ENCODE peak calls at places on chromosomes 7 and 10, in six cellular contexts. One of them, this sample, is unnamed.

GRCh38 chr10:69703766-69704191 is 73.7 kb downstream of the FAM241B start:
- DNase-seq in AG10803: peak; percentile 90
- DNase-seq in neural progenitor cell: no peak
- DNase-seq in astrocyte: peak; percentile 94
- DNase-seq in IMR-90: peak; percentile 96
- DNase-seq in PC-9: no peak
- DNase-seq in this sample: no peak

GRCh38 chr10:60209874-60210584 is 179.6 kb downstream of the ANK3 start:
- DNase-seq in AG10803: no peak
- DNase-seq in neural progenitor cell: no peak
- DNase-seq in astrocyte: no peak
- DNase-seq in IMR-90: no peak
- DNase-seq in PC-9: no peak
- DNase-seq in this sample: no peak

GRCh38 chr10:110373059-110373458 is 68.3 kb upstream of the SMNDC1 start:
- DNase-seq in AG10803: no peak
- DNase-seq in neural progenitor cell: no peak
- DNase-seq in astrocyte: peak; percentile 19
- DNase-seq in IMR-90: peak; percentile 47
- DNase-seq in PC-9: no peak
- DNase-seq in this sample: no peak

GRCh38 chr10:49177391-49178355 is 10.5 kb downstream of the TMEM273 start:
- DNase-seq in AG10803: peak; percentile 86
- DNase-seq in neural progenitor cell: no peak
- DNase-seq in astrocyte: peak; percentile 85
- DNase-seq in IMR-90: peak; percentile 96
- DNase-seq in PC-9: peak; percentile 28
- DNase-seq in this sample: no peak

GRCh38 chr10:43878386-43878785 is 229.7 kb upstream of the ZNF32 start:
- DNase-seq in AG10803: peak; percentile 39
- DNase-seq in neural progenitor cell: no peak
- DNase-seq in astrocyte: no peak
- DNase-seq in IMR-90: no peak
- DNase-seq in PC-9: no peak
- DNase-seq in this sample: no peak

GRCh38 chr7:101620395-101620794 is 8.7 kb downstream of the MYL10 start:
- DNase-seq in AG10803: no peak
- DNase-seq in neural progenitor cell: no peak
- DNase-seq in astrocyte: no peak
- DNase-seq in IMR-90: no peak
- DNase-seq in PC-9: no peak
- DNase-seq in this sample: no peak

GRCh38 chr10:10846476-10846875 is 171.2 kb upstream of the CELF2 start:
- DNase-seq in AG10803: no peak
- DNase-seq in neural progenitor cell: no peak
- DNase-seq in astrocyte: no peak
- DNase-seq in IMR-90: no peak
- DNase-seq in PC-9: no peak
- DNase-seq in this sample: no peak

GRCh38 chr10:120841522-120842189 is 9.5 kb upstream of the WDR11 start:
- DNase-seq in AG10803: no peak
- DNase-seq in neural progenitor cell: no peak
- DNase-seq in astrocyte: peak; percentile 39
- DNase-seq in IMR-90: no peak
- DNase-seq in PC-9: peak; percentile 10
- DNase-seq in this sample: no peak

GRCh38 chr10:110460111-110460809 is 37.4 kb upstream of the DUSP5 start:
- DNase-seq in AG10803: no peak
- DNase-seq in neural progenitor cell: no peak
- DNase-seq in astrocyte: peak; percentile 14
- DNase-seq in IMR-90: peak; percentile 34
- DNase-seq in PC-9: peak; percentile 69
- DNase-seq in this sample: no peak

GRCh38 chr7:46671108-46671769 is 750.2 kb upstream of the IGFBP3 start:
- DNase-seq in AG10803: no peak
- DNase-seq in neural progenitor cell: no peak
- DNase-seq in astrocyte: no peak
- DNase-seq in IMR-90: no peak
- DNase-seq in PC-9: no peak
- DNase-seq in this sample: no peak

GRCh38 chr7:53070883-53071282 is 35.5 kb downstream of the POM121L12 start:
- DNase-seq in AG10803: no peak
- DNase-seq in neural progenitor cell: no peak
- DNase-seq in astrocyte: no peak
- DNase-seq in IMR-90: no peak
- DNase-seq in PC-9: no peak
- DNase-seq in this sample: no peak

GRCh38 chr10:42960491-42961155 is 116.2 kb upstream of the RET start:
- DNase-seq in AG10803: peak; percentile 45
- DNase-seq in neural progenitor cell: no peak
- DNase-seq in astrocyte: no peak
- DNase-seq in IMR-90: peak; percentile 37
- DNase-seq in PC-9: peak; percentile 62
- DNase-seq in this sample: no peak

GRCh38 chr7:98423043-98423442 is 22.2 kb upstream of the BAIAP2L1 start:
- DNase-seq in AG10803: no peak
- DNase-seq in neural progenitor cell: no peak
- DNase-seq in astrocyte: no peak
- DNase-seq in IMR-90: peak; percentile 30
- DNase-seq in PC-9: no peak
- DNase-seq in this sample: no peak

GRCh38 chr7:136869006-136869961 is 832 bp downstream of the CHRM2 start:
- DNase-seq in AG10803: no peak
- DNase-seq in neural progenitor cell: peak; percentile 64
- DNase-seq in astrocyte: peak; percentile 3
- DNase-seq in IMR-90: peak; percentile 59
- DNase-seq in PC-9: no peak
- DNase-seq in this sample: peak; percentile 49

GRCh38 chr7:17946591-17946990 is 6.3 kb upstream of the SNX13 start:
- DNase-seq in AG10803: no peak
- DNase-seq in neural progenitor cell: no peak
- DNase-seq in astrocyte: no peak
- DNase-seq in IMR-90: no peak
- DNase-seq in PC-9: no peak
- DNase-seq in this sample: no peak

DNA sequence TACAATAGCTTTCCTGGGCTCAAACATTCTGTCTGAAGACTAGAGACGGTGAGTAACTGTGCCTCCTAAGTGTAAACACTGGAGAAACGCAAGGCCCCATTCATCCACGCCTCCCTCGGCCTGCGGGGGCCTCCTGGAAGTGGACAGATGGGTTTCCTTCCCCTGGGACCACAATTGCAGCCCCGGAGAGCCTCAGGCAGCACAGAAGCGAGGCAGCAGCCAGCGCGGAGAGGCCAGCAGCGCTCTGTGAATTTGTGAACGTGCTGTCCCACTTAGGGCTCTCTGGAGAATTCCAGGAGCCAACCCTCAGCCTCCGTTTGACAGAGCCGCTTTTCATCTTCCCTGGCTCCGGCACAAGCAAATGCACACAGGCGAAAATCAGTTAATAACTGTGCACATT is 23.2 kb upstream of the CALN1 start:
- DNase-seq in AG10803: no peak
- DNase-seq in neural progenitor cell: no peak
- DNase-seq in astrocyte: no peak
- DNase-seq in IMR-90: no peak
- DNase-seq in PC-9: no peak
- DNase-seq in this sample: peak; percentile 2
- H3K4me3 ChIP-seq in AG10803: no peak overlapping the region
- H3K4me3 ChIP-seq in neural progenitor cell: no peak overlapping the region
- H3K4me3 ChIP-seq in astrocyte: no peak overlapping the region
- H3K4me3 ChIP-seq in IMR-90: no peak overlapping the region
- H3K4me3 ChIP-seq in PC-9: no peak overlapping the region
- H3K4me3 ChIP-seq in this sample: no peak overlapping the region

GRCh38 chr10:62018141-62018911 is 116.8 kb downstream of the ARID5B start:
- DNase-seq in AG10803: no peak
- DNase-seq in neural progenitor cell: no peak
- DNase-seq in astrocyte: no peak
- DNase-seq in IMR-90: no peak
- DNase-seq in PC-9: no peak
- DNase-seq in this sample: no peak
- H3K4me3 ChIP-seq in AG10803: no peak overlapping the region
- H3K4me3 ChIP-seq in neural progenitor cell: no peak overlapping the region
- H3K4me3 ChIP-seq in astrocyte: no peak overlapping the region
- H3K4me3 ChIP-seq in IMR-90: no peak overlapping the region
- H3K4me3 ChIP-seq in PC-9: no peak overlapping the region
- H3K4me3 ChIP-seq in this sample: no peak overlapping the region

DNA sequence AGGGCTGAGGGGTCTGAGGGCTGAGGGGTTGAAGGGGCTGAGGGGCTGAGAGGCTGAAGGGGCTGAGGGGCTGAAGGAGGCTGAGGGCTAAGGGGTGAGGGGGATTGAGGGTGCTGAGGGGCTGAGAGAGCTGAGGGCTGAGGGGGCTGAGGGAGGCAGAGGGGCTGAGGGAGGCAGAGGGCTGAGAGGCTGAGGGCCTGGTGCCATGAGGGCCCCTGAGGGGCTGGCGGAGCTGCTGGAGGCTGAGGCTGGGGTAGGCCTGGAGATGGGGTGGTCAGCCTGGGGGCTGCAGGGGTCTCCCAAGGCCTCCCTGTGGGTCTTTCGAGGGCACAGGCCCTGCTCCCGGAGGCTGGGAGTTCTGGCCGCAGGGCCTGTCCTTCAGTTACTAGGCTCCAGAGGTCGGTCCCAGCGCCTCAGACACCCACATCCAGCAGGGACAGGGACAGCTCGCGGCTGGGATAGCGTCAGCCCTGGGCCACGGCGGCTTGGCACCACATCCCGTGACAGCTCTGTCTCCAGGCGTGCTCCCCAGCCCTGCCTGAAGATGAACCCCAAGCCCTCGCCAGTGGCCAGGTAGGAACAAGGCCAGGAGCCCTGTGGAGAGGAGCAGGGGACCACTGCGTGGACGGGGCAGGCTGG is 16.9 kb downstream of the MYO1G start:
- DNase-seq in AG10803: no peak
- DNase-seq in neural progenitor cell: no peak
- DNase-seq in astrocyte: no peak
- DNase-seq in IMR-90: no peak
- DNase-seq in PC-9: no peak
- DNase-seq in this sample: no peak
- H3K4me3 ChIP-seq in AG10803: no peak overlapping the region
- H3K4me3 ChIP-seq in neural progenitor cell: peak overlapping the region; percentile 36
- H3K4me3 ChIP-seq in astrocyte: peak overlapping the region; percentile 28
- H3K4me3 ChIP-seq in IMR-90: no peak overlapping the region
- H3K4me3 ChIP-seq in PC-9: no peak overlapping the region
- H3K4me3 ChIP-seq in this sample: peak overlapping the region; percentile 14

DNA sequence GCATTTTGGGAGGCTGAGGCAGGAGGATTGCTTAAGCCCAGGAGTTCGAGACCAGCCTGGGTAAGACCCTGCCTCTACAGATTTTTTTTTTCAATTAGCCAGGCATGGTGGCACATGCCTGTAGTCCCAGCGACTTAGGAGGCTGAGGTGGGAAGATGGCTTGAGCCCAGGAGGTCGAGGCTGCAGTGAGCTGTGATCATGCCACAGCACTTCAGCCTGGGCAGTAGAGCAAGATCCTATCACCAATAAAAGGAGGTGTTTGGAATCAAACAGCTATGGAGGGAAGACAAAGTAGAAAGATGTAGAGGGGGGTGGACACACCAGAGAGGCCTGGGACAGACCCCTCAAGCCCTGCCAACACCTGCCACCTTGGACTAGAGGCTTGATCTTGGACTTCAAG is 9.1 kb upstream of the TNRC18 start:
- DNase-seq in AG10803: no peak
- DNase-seq in neural progenitor cell: no peak
- DNase-seq in astrocyte: no peak
- DNase-seq in IMR-90: no peak
- DNase-seq in PC-9: no peak
- DNase-seq in this sample: no peak
- H3K4me3 ChIP-seq in AG10803: no peak overlapping the region
- H3K4me3 ChIP-seq in neural progenitor cell: no peak overlapping the region
- H3K4me3 ChIP-seq in astrocyte: no peak overlapping the region
- H3K4me3 ChIP-seq in IMR-90: no peak overlapping the region
- H3K4me3 ChIP-seq in PC-9: no peak overlapping the region
- H3K4me3 ChIP-seq in this sample: no peak overlapping the region

GRCh38 chr10:34813626-34814227 is 1.4 kb downstream of the PARD3 start:
- DNase-seq in AG10803: peak; percentile 62
- DNase-seq in neural progenitor cell: no peak
- DNase-seq in astrocyte: peak; percentile 79
- DNase-seq in IMR-90: peak; percentile 62
- DNase-seq in PC-9: peak; percentile 24
- DNase-seq in this sample: peak; percentile 80
- H3K4me3 ChIP-seq in AG10803: peak overlapping the region; percentile 66
- H3K4me3 ChIP-seq in neural progenitor cell: peak overlapping the region; percentile 98
- H3K4me3 ChIP-seq in astrocyte: peak overlapping the region; percentile 85
- H3K4me3 ChIP-seq in IMR-90: peak overlapping the region; percentile 98
- H3K4me3 ChIP-seq in PC-9: peak overlapping the region; percentile 63
- H3K4me3 ChIP-seq in this sample: peak overlapping the region; percentile 93

GRCh38 chr10:72525689-72526088 is 100.2 kb downstream of the MICU1 start:
- DNase-seq in AG10803: peak; percentile 9
- DNase-seq in neural progenitor cell: no peak
- DNase-seq in astrocyte: no peak
- DNase-seq in IMR-90: no peak
- DNase-seq in PC-9: no peak
- DNase-seq in this sample: no peak
- H3K4me3 ChIP-seq in AG10803: no peak overlapping the region
- H3K4me3 ChIP-seq in neural progenitor cell: no peak overlapping the region
- H3K4me3 ChIP-seq in astrocyte: no peak overlapping the region
- H3K4me3 ChIP-seq in IMR-90: no peak overlapping the region
- H3K4me3 ChIP-seq in PC-9: no peak overlapping the region
- H3K4me3 ChIP-seq in this sample: no peak overlapping the region

GRCh38 chr10:125134483-125134848 is 25.9 kb downstream of the CTBP2 start:
- DNase-seq in AG10803: no peak
- DNase-seq in neural progenitor cell: no peak
- DNase-seq in astrocyte: no peak
- DNase-seq in IMR-90: no peak
- DNase-seq in PC-9: no peak
- DNase-seq in this sample: no peak
- H3K4me3 ChIP-seq in AG10803: no peak overlapping the region
- H3K4me3 ChIP-seq in neural progenitor cell: no peak overlapping the region
- H3K4me3 ChIP-seq in astrocyte: no peak overlapping the region
- H3K4me3 ChIP-seq in IMR-90: no peak overlapping the region
- H3K4me3 ChIP-seq in PC-9: no peak overlapping the region
- H3K4me3 ChIP-seq in this sample: no peak overlapping the region